ENCODE peak calls at places on chromosomes 5 and 9, in nine cellular contexts. D, J, B, H, S, G, L, Z and V are unnamed samples.

GRCh38 chr5:57986746-57987145 is 473.1 kb downstream of the PLK2 start:
- DNase-seq in D (peak; percentile 39), J (peak; percentile 40), B (peak; percentile 34), H (peak; percentile 52), S (no peak), G (no peak), L (no peak), Z (no peak), V (no peak)

GRCh38 chr5:55037046-55037771 is 13.2 kb downstream of the GZMK start:
- DNase-seq in D (no peak), J (no peak), B (no peak), H (peak; percentile 11), S (no peak), G (no peak), L (no peak), Z (no peak), V (no peak)

GRCh38 chr5:133244242-133244641 is 192.4 kb downstream of the HSPA4 start:
- DNase-seq in D (no peak), J (no peak), B (peak; percentile 68), H (no peak), S (no peak), G (peak; percentile 75), L (no peak), Z (no peak), V (no peak)

GRCh38 chr5:167528651-167529050 is 762.8 kb upstream of the WWC1 start:
- DNase-seq in D (no peak), J (no peak), B (no peak), H (no peak), S (no peak), G (no peak), L (no peak), Z (no peak), V (no peak)

GRCh38 chr9:35510366-35510744 is 20.4 kb downstream of the RUSC2 start:
- DNase-seq in D (no peak), J (no peak), B (no peak), H (no peak), S (no peak), G (no peak), L (no peak), Z (no peak), V (no peak)

GRCh38 chr5:96384353-96384752 is 48.7 kb downstream of the PCSK1 start:
- DNase-seq in D (peak; percentile 74), J (peak; percentile 67), B (peak; percentile 67), H (peak; percentile 77), S (peak; percentile 50), G (peak; percentile 33), L (no peak), Z (peak; percentile 44), V (no peak)

GRCh38 chr5:57825026-57825683 is 342.5 kb upstream of the ACTBL2 start:
- DNase-seq in D (no peak), J (peak; percentile 20), B (peak; percentile 88), H (peak; percentile 99), S (no peak), G (no peak), L (no peak), Z (no peak), V (no peak)

GRCh38 chr9:124795881-124796415 is 19.0 kb downstream of the OLFML2A start:
- DNase-seq in D (peak; percentile 54), J (peak; percentile 60), B (no peak), H (no peak), S (peak; percentile 48), G (no peak), L (no peak), Z (no peak), V (no peak)

GRCh38 chr9:72228282-72228681 is 79.0 kb downstream of the GDA start:
- DNase-seq in D (no peak), J (no peak), B (no peak), H (no peak), S (no peak), G (no peak), L (no peak), Z (no peak), V (no peak)

DNA sequence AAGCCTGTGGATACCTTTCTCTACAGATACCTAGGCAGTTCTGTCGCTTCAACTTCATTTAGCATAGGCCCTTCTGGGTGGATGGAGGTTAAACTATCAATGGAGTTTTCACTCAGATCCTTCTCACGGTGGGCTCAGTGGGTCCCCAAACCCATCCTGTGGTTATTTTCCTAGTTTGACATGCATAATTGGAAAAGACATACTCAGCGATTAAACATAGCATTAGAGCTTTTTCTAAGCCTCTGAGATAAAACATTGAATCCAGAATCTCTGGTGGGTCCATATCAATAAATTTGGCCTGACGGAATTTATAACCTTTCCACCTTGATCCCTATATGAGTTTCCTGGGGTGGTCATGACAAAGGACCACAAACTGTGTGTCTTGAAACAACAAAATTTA is 1.8 kb upstream of the OTULIN start:
- DNase-seq in D (no peak), J (no peak), B (no peak), H (no peak), S (no peak), G (no peak), L (no peak), Z (no peak), V (no peak)
- TF ChIP-seq CTCF in D (no peak), J (no peak), B (no peak), H (no peak), S (no peak), G (no peak), L (no peak), Z (no peak), V (no peak)

GRCh38 chr5:67960939-67961338 is 254.6 kb upstream of the PIK3R1 start:
- DNase-seq in D (peak; percentile 19), J (no peak), B (no peak), H (peak; percentile 80), S (peak; percentile 25), G (no peak), L (no peak), Z (no peak), V (no peak)

GRCh38 chr5:67964619-67965018 is 250.9 kb upstream of the PIK3R1 start:
- DNase-seq in D (no peak), J (no peak), B (no peak), H (no peak), S (no peak), G (no peak), L (no peak), Z (no peak), V (no peak)

GRCh38 chr5:67969176-67969575 is 246.4 kb upstream of the PIK3R1 start:
- DNase-seq in D (no peak), J (no peak), B (no peak), H (no peak), S (no peak), G (no peak), L (no peak), Z (no peak), V (no peak)

GRCh38 chr5:67966712-67967111 is 248.8 kb upstream of the PIK3R1 start:
- DNase-seq in D (no peak), J (no peak), B (no peak), H (no peak), S (no peak), G (no peak), L (no peak), Z (no peak), V (no peak)

DNA sequence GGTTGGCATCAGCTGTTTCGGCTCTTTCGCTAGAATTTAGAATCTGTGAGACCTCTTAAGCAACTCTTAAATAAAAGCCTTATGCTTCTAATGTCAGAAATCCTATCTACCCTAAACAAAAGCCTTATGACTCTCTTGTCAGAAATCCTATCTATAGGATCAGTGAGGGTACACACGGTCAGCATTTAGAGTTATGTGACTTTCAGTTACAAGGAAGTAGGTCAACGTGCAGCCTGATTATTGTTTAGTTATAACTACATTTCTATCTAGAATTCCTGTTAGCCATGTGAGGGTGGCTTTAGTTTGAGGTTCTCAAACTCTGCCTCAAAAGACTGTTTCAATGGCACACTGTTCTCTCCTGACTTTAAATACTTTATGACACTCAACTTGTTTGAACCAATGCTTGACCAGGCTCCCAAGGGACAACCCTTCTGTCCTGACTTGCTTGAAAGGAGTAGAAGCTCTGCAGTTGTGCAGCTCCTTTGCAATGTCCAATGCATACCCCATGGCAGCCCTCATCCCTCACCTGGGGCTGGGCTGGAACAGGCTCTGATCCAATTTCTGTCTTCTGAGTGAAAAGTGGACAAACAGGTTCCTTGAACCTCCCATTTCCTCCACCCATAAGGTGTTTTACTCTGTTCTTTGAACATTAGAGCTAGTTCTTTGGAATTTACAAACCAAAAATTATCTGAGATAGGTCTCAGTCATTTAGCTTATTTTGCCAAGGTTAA is 251.6 kb upstream of the PIK3R1 start:
- DNase-seq in D (no peak), J (no peak), B (no peak), H (no peak), S (no peak), G (no peak), L (no peak), Z (no peak), V (no peak)
- TF ChIP-seq CTCF in D (no peak), J (no peak), B (no peak), H (no peak), S (no peak), G (no peak), L (no peak), Z (no peak), V (no peak)

GRCh38 chr5:34919077-34919476 is 3.6 kb downstream of the BRIX1 start:
- DNase-seq in D (no peak), J (no peak), B (no peak), H (no peak), S (no peak), G (no peak), L (no peak), Z (no peak), V (no peak)
- TF ChIP-seq CTCF in D (no peak), J (no peak), B (peak; percentile 26), H (peak; percentile 15), S (no peak), G (peak; percentile 18), L (no peak), Z (no peak), V (peak; percentile 70)

GRCh38 chr5:169084775-169085566 is 216.0 kb downstream of the SLIT3 start:
- DNase-seq in D (no peak), J (no peak), B (no peak), H (no peak), S (no peak), G (no peak), L (no peak), Z (no peak), V (no peak)

GRCh38 chr5:169085656-169086055 is 215.3 kb downstream of the SLIT3 start:
- DNase-seq in D (no peak), J (no peak), B (no peak), H (peak; percentile 73), S (no peak), G (no peak), L (no peak), Z (no peak), V (no peak)

GRCh38 chr5:169091396-169091980 is 209.5 kb downstream of the SLIT3 start:
- DNase-seq in D (no peak), J (no peak), B (no peak), H (no peak), S (no peak), G (no peak), L (no peak), Z (no peak), V (no peak)

GRCh38 chr5:169088032-169088726 is 212.8 kb downstream of the SLIT3 start:
- DNase-seq in D (no peak), J (no peak), B (no peak), H (no peak), S (no peak), G (no peak), L (no peak), Z (no peak), V (no peak)

DNA sequence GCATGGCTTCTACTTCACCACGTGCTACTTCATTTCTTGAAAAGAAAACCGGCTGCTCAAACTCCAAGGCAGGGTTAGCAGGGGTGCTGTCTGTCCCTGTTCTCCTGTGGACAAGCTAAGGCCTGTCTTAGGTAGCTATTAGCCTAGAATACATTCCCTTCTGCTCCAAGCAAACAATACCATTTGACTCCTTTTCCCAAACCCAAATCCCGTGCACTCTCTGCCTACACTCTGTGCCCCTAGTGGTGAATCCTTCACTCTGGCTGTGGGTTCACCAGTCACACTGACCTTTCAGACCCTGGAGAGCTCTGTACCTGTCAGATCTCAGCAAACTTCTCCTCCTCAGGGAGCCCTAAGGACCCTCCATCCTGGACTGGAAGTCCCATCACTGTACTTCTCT is 211.6 kb downstream of the SLIT3 start:
- DNase-seq in D (no peak), J (no peak), B (no peak), H (peak; percentile 68), S (no peak), G (no peak), L (no peak), Z (no peak), V (no peak)
- TF ChIP-seq CTCF in D (no peak), J (no peak), B (no peak), H (peak; percentile 46), S (no peak), G (no peak), L (no peak), Z (no peak), V (no peak)